ENCODE peak calls at places on chromosomes 16 and 17, in six cellular contexts. V is A549, M is heart left ventricle, Y is adrenal gland, B is psoas muscle, E is lung. T is an unnamed sample.

GRCh38 chr17:52995127-52995526 is 827.6 kb upstream of the KIF2B start:
- DNase-seq in V (no peak), M (no peak), Y (no peak), B (no peak), E (no peak), T (no peak)

GRCh38 chr16:81136331-81137011 is 40.3 kb upstream of the GCSH start:
- DNase-seq in V (no peak), M (no peak), Y (no peak), B (no peak), E (no peak), T (no peak)

GRCh38 chr17:80866050-80866793 is 125.4 kb upstream of the CHMP6 start:
- DNase-seq in V (peak; percentile 84), M (peak; percentile 49), Y (peak; percentile 77), B (peak; percentile 70), E (peak; percentile 65), T (no peak)

GRCh38 chr16:78363843-78364242 is 264.4 kb downstream of the WWOX start:
- DNase-seq in V (no peak), M (no peak), Y (no peak), B (no peak), E (no peak), T (no peak)

GRCh38 chr16:89308391-89309333 is 91.2 kb downstream of the ZNF778 start:
- DNase-seq in V (no peak), M (no peak), Y (no peak), B (no peak), E (no peak), T (no peak)

GRCh38 chr16:53908731-53909130 is 204.8 kb downstream of the FTO start:
- DNase-seq in V (no peak), M (no peak), Y (no peak), B (no peak), E (no peak), T (no peak)

GRCh38 chr16:81843243-81843582 is 64.1 kb downstream of the PLCG2 start:
- DNase-seq in V (no peak), M (no peak), Y (no peak), B (no peak), E (no peak), T (no peak)

GRCh38 chr16:17258848-17259713 is 211.7 kb downstream of the XYLT1 start:
- DNase-seq in V (peak; percentile 12), M (no peak), Y (peak; percentile 29), B (no peak), E (peak; percentile 29), T (no peak)

GRCh38 chr17:58005031-58005727 is 1.9 kb downstream of the SRSF1 start:
- DNase-seq in V (no peak), M (no peak), Y (no peak), B (no peak), E (no peak), T (no peak)

GRCh38 chr17:71922439-71922838 is 198.4 kb upstream of the SOX9 start:
- DNase-seq in V (no peak), M (no peak), Y (no peak), B (no peak), E (no peak), T (no peak)

GRCh38 chr17:19238167-19238505 is 970 bp downstream of the EPN2 start:
- DNase-seq in V (peak; percentile 58), M (peak; percentile 35), Y (peak; percentile 31), B (peak; percentile 31), E (peak; percentile 43), T (peak; percentile 77)

GRCh38 chr16:84486126-84486525 is 18.3 kb downstream of the MEAK7 start:
- DNase-seq in V (no peak), M (no peak), Y (no peak), B (no peak), E (no peak), T (no peak)

GRCh38 chr17:18356624-18357023 is 6.7 kb downstream of the SHMT1 start:
- DNase-seq in V (no peak), M (peak; percentile 44), Y (peak; percentile 64), B (no peak), E (peak; percentile 56), T (no peak)

GRCh38 chr17:76121932-76122383 is 18.4 kb upstream of the EXOC7 start:
- DNase-seq in V (no peak), M (no peak), Y (no peak), B (no peak), E (no peak), T (no peak)

GRCh38 chr17:27456681-27457404 is 595 bp downstream of the KSR1 start:
- DNase-seq in V (no peak), M (peak; percentile 17), Y (peak; percentile 51), B (peak; percentile 44), E (no peak), T (peak; percentile 71)

GRCh38 chr16:88696441-88696840 is 9.8 kb downstream of the RNF166 start:
- DNase-seq in V (no peak), M (no peak), Y (no peak), B (no peak), E (no peak), T (no peak)

GRCh38 chr17:8654822-8655221 is 24.3 kb upstream of the MYH10 start:
- DNase-seq in V (no peak), M (no peak), Y (no peak), B (no peak), E (no peak), T (no peak)

GRCh38 chr17:82863941-82864720 is 24.3 kb upstream of the ZNF750 start:
- DNase-seq in V (no peak), M (no peak), Y (peak; percentile 57), B (no peak), E (no peak), T (no peak)

GRCh38 chr17:77821114-77821513 is 137.4 kb upstream of the TNRC6C start:
- DNase-seq in V (no peak), M (peak; percentile 40), Y (peak; percentile 40), B (no peak), E (no peak), T (no peak)

GRCh38 chr17:27529230-27529796 is 73.1 kb downstream of the KSR1 start:
- DNase-seq in V (no peak), M (no peak), Y (peak; percentile 48), B (no peak), E (peak; percentile 46), T (peak; percentile 71)

GRCh38 chr16:53872248-53873221 is 168.6 kb downstream of the FTO start:
- DNase-seq in V (no peak), M (no peak), Y (peak; percentile 7), B (no peak), E (no peak), T (no peak)

GRCh38 chr16:2516391-2517240 is 2.9 kb downstream of the ATP6V0C start:
- DNase-seq in V (no peak), M (peak; percentile 25), Y (peak; percentile 47), B (peak; percentile 50), E (peak; percentile 49), T (no peak)
- H3K4me3 ChIP-seq in V (no peak overlapping the region), M (peak overlapping the region; percentile 0), Y (no peak overlapping the region), B (peak overlapping the region; percentile 73), E (no peak overlapping the region), T (peak overlapping the region; percentile 91)

GRCh38 chr16:10836174-10836853 is 17.7 kb upstream of the TVP23A start:
- DNase-seq in V (no peak), M (no peak), Y (no peak), B (no peak), E (no peak), T (no peak)

GRCh38 chr16:10833271-10833670 is 14.7 kb upstream of the TVP23A start:
- DNase-seq in V (no peak), M (no peak), Y (no peak), B (no peak), E (no peak), T (no peak)

GRCh38 chr16:10834130-10834529 is 15.5 kb upstream of the TVP23A start:
- DNase-seq in V (no peak), M (no peak), Y (no peak), B (no peak), E (no peak), T (no peak)

GRCh38 chr16:10835281-10835931 is 16.8 kb upstream of the TVP23A start:
- DNase-seq in V (no peak), M (no peak), Y (no peak), B (no peak), E (no peak), T (no peak)

DNA sequence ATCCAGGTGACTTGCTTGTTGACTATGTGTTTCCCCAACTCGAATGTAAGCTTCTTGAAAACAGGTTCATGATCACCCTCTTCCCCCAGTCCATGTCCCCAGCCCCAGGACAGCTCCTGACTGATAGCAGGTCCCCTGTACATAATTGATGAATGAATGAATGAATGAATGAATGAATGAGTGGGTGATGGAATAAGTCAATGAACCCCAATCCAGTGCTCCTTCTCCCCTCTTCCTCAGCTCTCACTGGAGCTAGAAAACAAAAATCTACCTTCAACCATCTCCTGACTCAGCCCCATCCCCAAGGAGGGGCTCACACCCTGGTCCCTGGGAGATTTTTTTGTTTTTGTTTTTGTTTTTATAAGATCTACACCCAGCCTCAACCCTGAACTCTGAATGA is 16.2 kb upstream of the TVP23A start:
- DNase-seq in V (no peak), M (no peak), Y (no peak), B (no peak), E (no peak), T (no peak)
- H3K27ac ChIP-seq in V (no peak overlapping the region), M (no peak overlapping the region), Y (no peak overlapping the region), B (no peak overlapping the region), E (no peak overlapping the region), T (no peak overlapping the region)

DNA sequence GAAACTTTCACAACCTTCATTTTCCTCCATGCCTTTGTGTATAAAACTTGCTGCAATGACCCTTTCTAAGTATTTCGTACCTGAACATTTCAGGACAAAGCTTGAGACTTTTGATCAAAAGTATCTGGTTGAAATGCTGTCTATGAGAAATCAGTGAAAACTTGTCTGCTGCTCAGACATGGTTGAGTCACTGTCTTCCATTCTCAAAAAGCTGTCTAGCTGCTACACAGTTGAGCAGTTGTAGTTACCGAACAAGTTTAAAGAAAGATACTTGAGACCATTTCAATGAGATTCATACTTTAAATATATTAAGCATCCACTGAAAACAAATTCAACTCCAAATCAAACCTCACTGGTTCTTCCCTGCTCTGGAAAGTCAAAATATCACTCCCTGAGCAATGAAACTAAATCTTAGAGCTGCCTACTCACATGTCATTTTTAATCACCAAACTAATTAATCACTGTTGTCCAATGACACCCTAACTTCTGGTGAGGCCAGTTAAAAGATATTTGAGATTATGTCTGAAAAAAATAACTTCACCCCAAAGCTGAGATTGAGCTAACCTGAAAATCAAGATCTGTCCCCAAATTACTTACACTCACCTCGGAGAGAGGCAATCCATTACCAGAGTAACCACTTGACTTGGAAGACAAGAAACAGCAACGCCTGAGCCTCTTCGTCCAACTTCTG is 503 bp downstream of the TMEM100 start:
- DNase-seq in V (no peak), M (no peak), Y (no peak), B (no peak), E (no peak), T (no peak)
- H3K4me3 ChIP-seq in V (no peak overlapping the region), M (peak overlapping the region; percentile 35), Y (no peak overlapping the region), B (peak overlapping the region; percentile 65), E (peak overlapping the region; percentile 26), T (no peak overlapping the region)

DNA sequence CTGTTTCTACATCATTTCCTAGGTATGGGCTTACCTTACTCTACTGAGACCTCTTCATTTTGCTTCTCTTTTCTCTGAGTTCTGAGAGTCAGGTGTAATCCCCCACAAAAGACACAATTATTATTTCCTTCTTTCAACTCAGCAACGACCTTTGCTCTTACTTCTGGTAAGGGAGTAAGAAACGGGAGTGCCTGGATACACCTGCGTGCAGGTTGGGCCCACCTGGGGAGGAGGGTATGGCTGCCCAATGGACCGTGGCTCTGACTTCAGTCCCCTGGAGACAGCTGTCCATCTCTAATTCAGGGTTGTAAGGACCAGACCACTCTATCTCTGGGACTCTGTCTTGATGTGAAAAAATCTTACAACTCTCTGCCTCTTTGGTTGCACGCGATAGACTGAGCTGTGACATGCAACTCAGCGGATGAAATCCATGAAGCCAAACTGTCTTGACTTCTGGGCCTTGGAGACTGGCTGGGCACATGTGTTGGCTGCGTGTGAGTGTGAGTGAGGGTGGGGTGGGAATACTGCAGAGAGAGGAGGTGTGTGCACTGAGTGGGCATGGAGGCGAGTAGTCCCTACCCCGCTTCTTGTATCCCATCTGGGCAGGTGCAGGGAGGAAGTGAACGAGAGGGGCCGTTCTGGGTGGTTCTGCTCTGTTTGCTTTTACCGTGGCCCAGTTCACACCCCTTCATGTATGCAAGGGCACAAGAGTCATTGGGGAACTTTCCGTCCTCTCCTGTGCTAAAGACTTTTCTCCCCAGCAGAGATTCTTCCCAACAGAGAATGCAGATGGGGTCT is 1.2 kb downstream of the TMEM238L start:
- DNase-seq in V (no peak), M (no peak), Y (no peak), B (no peak), E (no peak), T (no peak)
- H3K27ac ChIP-seq in V (no peak overlapping the region), M (no peak overlapping the region), Y (no peak overlapping the region), B (no peak overlapping the region), E (no peak overlapping the region), T (no peak overlapping the region)